ENCODE peak calls at places on chromosomes 13 and 19, in five cellular contexts. One of them, this sample, is unnamed. For H3K4me1, the result is how much of the 10 kb centered on the place peaks cover.

GRCh38 chr13:31962661-31963345 is 68.8 kb upstream of the FRY start:
- DNase-seq in vagina: no peak
- DNase-seq in suprapubic skin: no peak
- DNase-seq in breast epithelium: no peak
- DNase-seq in HCT116: no peak
- DNase-seq in this sample: no peak

GRCh38 chr13:95233026-95233635 is 68.1 kb downstream of the ABCC4 start:
- DNase-seq in breast epithelium: no peak
- DNase-seq in suprapubic skin: no peak
- DNase-seq in vagina: no peak
- DNase-seq in HCT116: no peak
- DNase-seq in this sample: no peak

GRCh38 chr19:12783226-12783848 is 7.9 kb upstream of the JUNB start:
- DNase-seq in suprapubic skin: no peak
- DNase-seq in vagina: no peak
- DNase-seq in HCT116: no peak
- DNase-seq in breast epithelium: no peak
- DNase-seq in this sample: no peak

GRCh38 chr13:37484056-37484455 is 114.5 kb downstream of the POSTN start:
- DNase-seq in breast epithelium: no peak
- DNase-seq in suprapubic skin: no peak
- DNase-seq in HCT116: no peak
- DNase-seq in vagina: no peak
- DNase-seq in this sample: no peak

GRCh38 chr13:102839462-102839861 is 6.4 kb upstream of the ERCC5 start:
- DNase-seq in HCT116: no peak
- DNase-seq in vagina: no peak
- DNase-seq in breast epithelium: no peak
- DNase-seq in suprapubic skin: no peak
- DNase-seq in this sample: no peak

GRCh38 chr19:39833464-39834286 is at the start of gene DYRK1B:
- DNase-seq in HCT116: no peak
- DNase-seq in vagina: peak
- DNase-seq in suprapubic skin: peak
- DNase-seq in breast epithelium: peak
- DNase-seq in this sample: peak

GRCh38 chr13:102680133-102680717 is 14.6 kb downstream of the METTL21C start:
- DNase-seq in suprapubic skin: no peak
- DNase-seq in breast epithelium: no peak
- DNase-seq in HCT116: no peak
- DNase-seq in vagina: no peak
- DNase-seq in this sample: no peak

GRCh38 chr19:47135156-47135555 is 4.5 kb downstream of the SAE1 start:
- DNase-seq in vagina: no peak
- DNase-seq in suprapubic skin: no peak
- DNase-seq in breast epithelium: no peak
- DNase-seq in HCT116: no peak
- DNase-seq in this sample: no peak

GRCh38 chr13:76980075-76980718 is 11.7 kb upstream of the CLN5 start:
- DNase-seq in suprapubic skin: peak
- DNase-seq in HCT116: peak
- DNase-seq in vagina: no peak
- DNase-seq in breast epithelium: peak
- DNase-seq in this sample: peak

GRCh38 chr13:88005188-88005587 is 334.0 kb downstream of the SLITRK5 start:
- DNase-seq in vagina: no peak
- DNase-seq in suprapubic skin: no peak
- DNase-seq in HCT116: no peak
- DNase-seq in breast epithelium: no peak
- DNase-seq in this sample: no peak

GRCh38 chr13:31731923-31732322 is 7.4 kb upstream of the RXFP2 start:
- DNase-seq in HCT116: no peak
- DNase-seq in suprapubic skin: no peak
- DNase-seq in breast epithelium: no peak
- DNase-seq in vagina: no peak
- DNase-seq in this sample: no peak

GRCh38 chr19:53884256-53884655 is 2.3 kb downstream of the PRKCG start:
- DNase-seq in HCT116: no peak
- DNase-seq in suprapubic skin: no peak
- DNase-seq in vagina: no peak
- DNase-seq in breast epithelium: no peak
- DNase-seq in this sample: no peak

GRCh38 chr13:36919833-36920611 is at the start of gene SMAD9:
- DNase-seq in suprapubic skin: no peak
- DNase-seq in vagina: no peak
- DNase-seq in HCT116: peak
- DNase-seq in breast epithelium: peak
- DNase-seq in this sample: peak

GRCh38 chr13:40031031-40031430 is 375.6 kb downstream of the COG6 start:
- DNase-seq in vagina: no peak
- DNase-seq in HCT116: no peak
- DNase-seq in breast epithelium: no peak
- DNase-seq in suprapubic skin: no peak
- DNase-seq in this sample: no peak

GRCh38 chr13:33953203-33953602 is 135.3 kb downstream of the RFC3 start:
- DNase-seq in vagina: no peak
- DNase-seq in suprapubic skin: no peak
- DNase-seq in breast epithelium: no peak
- DNase-seq in HCT116: no peak
- DNase-seq in this sample: no peak

GRCh38 chr13:98847780-98848179 is 95.3 kb upstream of the SLC15A1 start:
- DNase-seq in vagina: no peak
- DNase-seq in breast epithelium: no peak
- DNase-seq in HCT116: no peak
- DNase-seq in suprapubic skin: no peak
- DNase-seq in this sample: no peak

GRCh38 chr13:32837973-32838940 is 178.0 kb upstream of the KL start:
- DNase-seq in breast epithelium: no peak
- DNase-seq in vagina: no peak
- DNase-seq in HCT116: no peak
- DNase-seq in suprapubic skin: no peak
- DNase-seq in this sample: no peak

GRCh38 chr13:35354882-35355281 is 121.6 kb downstream of the MAB21L1 start:
- DNase-seq in HCT116: no peak
- DNase-seq in suprapubic skin: no peak
- DNase-seq in breast epithelium: no peak
- DNase-seq in vagina: no peak
- DNase-seq in this sample: no peak

GRCh38 chr19:6811906-6812305 is 39.4 kb downstream of the VAV1 start:
- DNase-seq in breast epithelium: no peak
- DNase-seq in suprapubic skin: no peak
- DNase-seq in vagina: no peak
- DNase-seq in HCT116: peak
- DNase-seq in this sample: no peak

GRCh38 chr19:16920816-16921529 is 32.2 kb downstream of the F2RL3 start:
- DNase-seq in suprapubic skin: no peak
- DNase-seq in HCT116: peak
- DNase-seq in vagina: no peak
- DNase-seq in breast epithelium: no peak
- DNase-seq in this sample: no peak

GRCh38 chr19:16258440-16258903 is 60.8 kb downstream of the AP1M1 start:
- DNase-seq in suprapubic skin: no peak
- DNase-seq in vagina: no peak
- DNase-seq in breast epithelium: no peak
- DNase-seq in HCT116: no peak
- DNase-seq in this sample: peak

GRCh38 chr19:32598022-32598421 is 17.0 kb downstream of the PDCD5 start:
- DNase-seq in HCT116: no peak
- DNase-seq in vagina: no peak
- DNase-seq in suprapubic skin: no peak
- DNase-seq in breast epithelium: no peak
- DNase-seq in this sample: no peak

GRCh38 chr19:44972802-44973201 is 17.6 kb downstream of the CLPTM1 start:
- DNase-seq in suprapubic skin: no peak
- DNase-seq in HCT116: no peak
- DNase-seq in vagina: no peak
- DNase-seq in breast epithelium: no peak
- DNase-seq in this sample: no peak

GRCh38 chr19:30830875-30831274 is 458.7 kb downstream of the ZNF536 start:
- DNase-seq in suprapubic skin: no peak
- DNase-seq in HCT116: no peak
- DNase-seq in vagina: no peak
- DNase-seq in breast epithelium: no peak
- DNase-seq in this sample: no peak

GRCh38 chr19:30315159-30315558 is 57.0 kb upstream of the ZNF536 start:
- DNase-seq in breast epithelium: no peak
- DNase-seq in vagina: no peak
- DNase-seq in suprapubic skin: no peak
- DNase-seq in HCT116: no peak
- DNase-seq in this sample: no peak

GRCh38 chr19:16078759-16079707 is 2.7 kb downstream of the TPM4 start:
- DNase-seq in HCT116: peak
- DNase-seq in suprapubic skin: peak
- DNase-seq in vagina: peak
- DNase-seq in breast epithelium: peak
- DNase-seq in this sample: peak

GRCh38 chr13:110583178-110583865 is 21.8 kb upstream of the RAB20 start:
- DNase-seq in breast epithelium: no peak
- DNase-seq in HCT116: no peak
- DNase-seq in suprapubic skin: no peak
- DNase-seq in vagina: no peak
- DNase-seq in this sample: no peak

GRCh38 chr13:50635504-50635903 is 208.0 kb downstream of the DLEU7 start:
- DNase-seq in vagina: no peak
- DNase-seq in HCT116: no peak
- DNase-seq in suprapubic skin: no peak
- DNase-seq in breast epithelium: no peak
- DNase-seq in this sample: peak

GRCh38 chr13:93361703-93362102 is 135.1 kb downstream of the GPC6 start:
- DNase-seq in HCT116: no peak
- DNase-seq in vagina: no peak
- DNase-seq in breast epithelium: no peak
- DNase-seq in suprapubic skin: no peak
- DNase-seq in this sample: no peak

GRCh38 chr19:24033962-24034342 is 53.0 kb upstream of the ZNF254 start:
- DNase-seq in suprapubic skin: no peak
- DNase-seq in vagina: no peak
- DNase-seq in HCT116: no peak
- DNase-seq in breast epithelium: peak
- DNase-seq in this sample: peak

GRCh38 chr19:6017576-6017975 is 39.6 kb upstream of the RANBP3 start:
- DNase-seq in suprapubic skin: no peak
- DNase-seq in breast epithelium: no peak
- DNase-seq in HCT116: no peak
- DNase-seq in vagina: no peak
- DNase-seq in this sample: no peak

GRCh38 chr19:4112367-4112766 is 11.6 kb downstream of the MAP2K2 start:
- DNase-seq in vagina: no peak
- DNase-seq in suprapubic skin: no peak
- DNase-seq in breast epithelium: no peak
- DNase-seq in HCT116: no peak
- DNase-seq in this sample: no peak
- TF ChIP-seq POLR2AphosphoS5 in vagina: no peak
- TF ChIP-seq POLR2AphosphoS5 in suprapubic skin: no peak
- TF ChIP-seq POLR2AphosphoS5 in breast epithelium: no peak
- TF ChIP-seq POLR2AphosphoS5 in HCT116: no peak
- TF ChIP-seq POLR2AphosphoS5 in this sample: no peak

DNA sequence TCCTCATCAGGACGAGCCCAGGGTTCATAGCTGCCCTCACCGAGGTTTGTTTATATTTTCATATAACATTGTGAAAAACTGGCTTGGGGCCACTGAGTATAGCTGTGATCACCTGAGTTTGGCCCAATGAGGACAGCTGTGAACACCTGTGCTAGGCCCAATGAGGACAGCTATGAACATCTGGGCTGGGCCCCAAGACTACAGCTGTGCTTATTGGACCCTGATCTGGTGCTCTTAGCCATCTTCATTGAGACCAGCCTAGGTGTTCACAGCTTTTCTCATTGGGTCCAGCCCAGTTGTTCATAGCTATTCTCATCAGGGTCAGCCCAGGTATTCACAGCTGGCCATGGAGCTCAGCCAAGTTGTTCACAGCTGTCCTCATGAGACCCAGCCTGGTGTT is 1167.3 kb downstream of the UQCRFS1 start:
- DNase-seq in breast epithelium: no peak
- DNase-seq in suprapubic skin: no peak
- DNase-seq in vagina: no peak
- DNase-seq in HCT116: no peak
- DNase-seq in this sample: no peak
- TF ChIP-seq CTCF in breast epithelium: no peak
- TF ChIP-seq CTCF in suprapubic skin: no peak
- TF ChIP-seq CTCF in vagina: no peak
- TF ChIP-seq CTCF in HCT116: no peak
- TF ChIP-seq CTCF in this sample: no peak

GRCh38 chr19:10289836-10290438 is at the start of gene ICAM5:
- DNase-seq in HCT116: peak
- DNase-seq in suprapubic skin: no peak
- DNase-seq in breast epithelium: no peak
- DNase-seq in vagina: no peak
- DNase-seq in this sample: peak

GRCh38 chr19:10292206-10292788 is 2.5 kb downstream of the ICAM5 start:
- DNase-seq in vagina: no peak
- DNase-seq in HCT116: peak
- DNase-seq in suprapubic skin: peak
- DNase-seq in breast epithelium: peak
- DNase-seq in this sample: peak

GRCh38 chr19:10291554-10292205 is 1.9 kb downstream of the ICAM5 start:
- DNase-seq in suprapubic skin: no peak
- DNase-seq in breast epithelium: no peak
- DNase-seq in vagina: no peak
- DNase-seq in HCT116: no peak
- DNase-seq in this sample: no peak

GRCh38 chr19:10290439-10290875 is 705 bp downstream of the ICAM5 start:
- DNase-seq in HCT116: no peak
- DNase-seq in breast epithelium: no peak
- DNase-seq in suprapubic skin: no peak
- DNase-seq in vagina: no peak
- DNase-seq in this sample: peak

GRCh38 chr19:10290876-10291553 is 1.3 kb downstream of the ICAM5 start:
- DNase-seq in HCT116: peak
- DNase-seq in vagina: no peak
- DNase-seq in breast epithelium: no peak
- DNase-seq in suprapubic skin: no peak
- DNase-seq in this sample: peak
- H3K4me1 ChIP-seq in HCT116: half or more
- H3K4me1 ChIP-seq in vagina: half or more
- H3K4me1 ChIP-seq in breast epithelium: under half
- H3K4me1 ChIP-seq in suprapubic skin: half or more
- H3K4me1 ChIP-seq in this sample: half or more

DNA sequence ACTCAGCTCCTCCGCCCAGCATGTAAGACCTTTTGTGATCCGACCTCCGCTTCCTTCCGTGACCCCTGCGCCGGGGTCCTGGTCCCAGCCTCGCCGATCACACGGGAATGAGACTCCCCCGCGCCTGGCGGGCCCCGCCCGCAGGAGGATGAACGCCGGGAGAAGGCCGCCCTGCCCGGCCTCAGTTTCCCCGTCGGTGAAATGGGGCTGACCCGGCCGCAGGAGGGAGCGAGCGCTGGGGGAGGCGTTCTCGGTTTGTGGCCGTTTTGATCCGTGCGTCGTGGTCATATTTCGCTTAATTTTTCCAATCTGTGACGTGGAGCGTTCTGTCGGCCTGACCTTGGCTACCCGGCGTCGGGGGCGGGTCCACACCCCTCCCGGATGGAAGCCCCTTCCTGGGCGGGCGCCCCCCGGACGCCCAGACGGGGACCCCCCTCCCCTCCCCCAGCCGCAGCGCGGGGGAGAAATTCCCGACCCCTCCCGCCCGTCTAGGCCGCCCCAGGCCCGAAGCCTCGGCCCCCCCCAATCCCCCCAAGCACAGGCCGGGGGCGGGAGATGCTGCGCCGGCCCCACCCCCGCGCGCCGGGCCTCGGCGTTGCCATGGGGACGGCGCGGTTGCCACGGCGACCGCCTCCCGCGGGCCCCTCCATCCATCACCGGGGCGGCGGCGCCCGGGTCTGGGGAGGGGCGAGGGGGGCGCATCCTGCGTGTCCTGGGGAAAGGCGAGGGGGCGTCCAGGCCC is 11.1 kb downstream of the PALM start:
- DNase-seq in suprapubic skin: no peak
- DNase-seq in HCT116: no peak
- DNase-seq in breast epithelium: no peak
- DNase-seq in vagina: no peak
- DNase-seq in this sample: no peak
- TF ChIP-seq POLR2AphosphoS5 in suprapubic skin: no peak
- TF ChIP-seq POLR2AphosphoS5 in HCT116: no peak
- TF ChIP-seq POLR2AphosphoS5 in breast epithelium: no peak
- TF ChIP-seq POLR2AphosphoS5 in vagina: no peak
- TF ChIP-seq POLR2AphosphoS5 in this sample: no peak